ENCODE peak calls at places on chromosome 17, in eight cellular contexts. S is fibroblast of the aortic adventitia; C is Calu3; U is CD4-positive, alpha-beta memory T cell; I is EH; P is central memory CD8-positive, alpha-beta T cell; O is HTR-8/SVneo; K is C1 segment of cervical spinal cord. E is an unnamed sample.

GRCh38 chr17:5078106-5079028 is at the start of gene ZFP3:
- DNase-seq in K (peak; percentile 66), U (peak; percentile 67), I (peak; percentile 78), P (peak; percentile 49), O (peak; percentile 72), S (peak; percentile 83), C (no peak), E (peak; percentile 83)

GRCh38 chr17:59361916-59362810 is 30.7 kb downstream of the YPEL2 start:
- DNase-seq in S (peak; percentile 84), P (no peak), I (peak; percentile 97), U (peak; percentile 60), O (peak; percentile 51), K (no peak), C (no peak), E (peak; percentile 69)

GRCh38 chr17:64418506-64419339 is 28.1 kb upstream of the PECAM1 start:
- DNase-seq in U (peak; percentile 63), P (no peak), O (peak; percentile 73), S (peak; percentile 86), K (no peak), C (peak; percentile 12), I (peak; percentile 75), E (peak; percentile 89)

GRCh38 chr17:75059369-75060345 is 12.6 kb downstream of the KCTD2 start:
- DNase-seq in I (peak; percentile 83), U (peak; percentile 26), K (no peak), O (peak; percentile 54), P (no peak), C (no peak), S (peak; percentile 75), E (peak; percentile 75)

GRCh38 chr17:51119415-51120356 is 982 bp downstream of the SPAG9 start:
- DNase-seq in U (peak; percentile 28), O (peak; percentile 53), C (peak; percentile 52), I (peak; percentile 55), K (peak; percentile 43), P (peak; percentile 14), S (peak; percentile 52), E (peak; percentile 49)

GRCh38 chr17:48588519-48588918 is 1.5 kb downstream of the HOXB3 start:
- DNase-seq in K (no peak), P (no peak), S (no peak), C (no peak), I (no peak), U (no peak), O (no peak), E (no peak)

GRCh38 chr17:3935140-3935542 is 18.9 kb upstream of the P2RX1 start:
- DNase-seq in K (no peak), O (peak; percentile 45), I (peak; percentile 63), P (no peak), U (no peak), C (peak; percentile 73), S (peak; percentile 42), E (peak; percentile 78)

GRCh38 chr17:38914741-38915638 is 10.4 kb upstream of the LASP1NB start:
- DNase-seq in C (no peak), P (no peak), O (no peak), I (no peak), U (no peak), S (no peak), K (no peak), E (no peak)

GRCh38 chr17:5667871-5668270 is 83.6 kb upstream of the NLRP1 start:
- DNase-seq in P (no peak), O (no peak), K (no peak), C (no peak), I (peak; percentile 7), S (no peak), U (no peak), E (no peak)

GRCh38 chr17:8235676-8236075 is 12.2 kb downstream of the CTC1 start:
- DNase-seq in P (no peak), I (no peak), O (no peak), C (no peak), S (no peak), K (no peak), U (no peak), E (no peak)

GRCh38 chr17:2580641-2581040 is 12.8 kb upstream of the PAFAH1B1 start:
- DNase-seq in U (no peak), C (no peak), S (no peak), P (no peak), I (no peak), O (no peak), K (peak; percentile 27), E (no peak)

GRCh38 chr17:55420776-55421178 is 858 bp downstream of the MMD start:
- DNase-seq in S (no peak), U (peak; percentile 24), P (peak; percentile 16), O (peak; percentile 22), C (peak; percentile 25), K (no peak), I (peak; percentile 34), E (no peak)

GRCh38 chr17:42133461-42134041 is 10.9 kb downstream of the HSPB9 start:
- DNase-seq in S (no peak), P (no peak), C (no peak), O (no peak), I (peak; percentile 6), K (no peak), U (no peak), E (no peak)

GRCh38 chr17:21814776-21815175 is 122.5 kb downstream of the KCNJ18 start:
- DNase-seq in O (peak; percentile 2), K (no peak), I (no peak), S (no peak), C (no peak), U (no peak), P (no peak), E (no peak)

GRCh38 chr17:80195671-80196529 is 24.2 kb downstream of the SGSH start:
- DNase-seq in P (peak; percentile 62), S (peak; percentile 8), I (peak; percentile 26), U (peak; percentile 54), O (peak; percentile 45), K (no peak), C (peak; percentile 26), E (peak; percentile 11)

GRCh38 chr17:56045907-56046306 is 107.4 kb upstream of the ANKFN1 start:
- DNase-seq in O (no peak), S (no peak), P (no peak), C (no peak), K (no peak), U (no peak), I (no peak), E (no peak)

GRCh38 chr17:74493381-74493833 is 27.0 kb downstream of the CD300A start:
- DNase-seq in I (peak; percentile 30), C (peak; percentile 80), O (peak; percentile 85), S (peak; percentile 63), K (peak; percentile 14), P (peak; percentile 55), U (peak; percentile 62), E (peak; percentile 76)

GRCh38 chr17:65433157-65433556 is 128.3 kb downstream of the AXIN2 start:
- DNase-seq in U (no peak), O (no peak), K (no peak), I (no peak), C (no peak), S (no peak), P (no peak), E (no peak)

GRCh38 chr17:3843935-3844516 is 2.0 kb downstream of the NCBP3 start:
- DNase-seq in U (peak; percentile 28), I (peak; percentile 42), K (no peak), O (peak; percentile 62), S (peak; percentile 34), C (peak; percentile 63), P (no peak), E (peak; percentile 46)

GRCh38 chr17:82895087-82895486 is 55.3 kb upstream of the ZNF750 start:
- DNase-seq in U (no peak), K (no peak), P (no peak), S (no peak), C (no peak), O (no peak), I (no peak), E (no peak)

GRCh38 chr17:41492771-41493170 is 3.1 kb upstream of the KRT36 start:
- DNase-seq in I (peak; percentile 45), C (peak; percentile 64), U (no peak), O (no peak), K (no peak), P (no peak), S (peak; percentile 59), E (peak; percentile 40)

GRCh38 chr17:19534562-19535149 is 1.0 kb downstream of the SLC47A1 start:
- DNase-seq in U (no peak), K (no peak), P (no peak), S (peak; percentile 16), C (no peak), I (peak; percentile 7), O (no peak), E (no peak)

GRCh38 chr17:7582401-7583252 is 1.0 kb upstream of the MPDU1 start:
- DNase-seq in U (no peak), S (no peak), I (no peak), O (no peak), C (no peak), P (no peak), K (no peak), E (no peak)

GRCh38 chr17:29533976-29534375 is 32.9 kb downstream of the ABHD15 start:
- DNase-seq in I (no peak), P (no peak), S (no peak), K (no peak), C (no peak), O (no peak), U (no peak), E (no peak)

GRCh38 chr17:73068322-73069153 is 23.9 kb downstream of the SLC39A11 start:
- DNase-seq in I (peak; percentile 81), P (no peak), S (peak; percentile 36), U (no peak), K (no peak), O (peak; percentile 72), C (peak; percentile 69), E (peak; percentile 70)

GRCh38 chr17:4472281-4472680 is 26.4 kb upstream of the SPNS2 start:
- DNase-seq in P (no peak), K (no peak), I (no peak), O (no peak), C (no peak), S (no peak), U (no peak), E (no peak)

GRCh38 chr17:51733166-51733565 is 425.3 kb downstream of the CA10 start:
- DNase-seq in S (no peak), C (no peak), U (no peak), K (no peak), O (no peak), P (no peak), I (no peak), E (no peak)

GRCh38 chr17:13888043-13888442 is 181.3 kb upstream of the COX10 start:
- DNase-seq in C (no peak), P (no peak), U (no peak), S (peak; percentile 27), K (no peak), I (peak; percentile 46), O (no peak), E (no peak)

GRCh38 chr17:1713878-1714487 is 3.8 kb upstream of the TLCD2 start:
- DNase-seq in C (peak; percentile 50), O (peak; percentile 83), K (no peak), P (no peak), U (no peak), S (peak; percentile 52), I (peak; percentile 50), E (no peak)